ENCODE peak calls at places on chromosomes 2 and 18, in six cellular contexts. N is activated CD4-positive, alpha-beta T cell treated with anti-CD3 and anti-CD28 coated beads for 24 hours; I is activated T-cell treated with anti-CD3 and anti-CD28 coated beads for 24 hours; K is GM23338; L is 8988T; S is WTC11. Y is an unnamed sample.

GRCh38 chr2:37468139-37468538 is 123.7 kb downstream of the QPCT start:
- DNase-seq in N (no peak), I (no peak), L (no peak), K (no peak), S (no peak), Y (no peak)

GRCh38 chr18:58496231-58496630 is 132.7 kb downstream of the ALPK2 start:
- DNase-seq in S (no peak), L (no peak), K (no peak), N (no peak), I (no peak), Y (no peak)

GRCh38 chr2:127208313-127208712 is 11.8 kb downstream of the CYP27C1 start:
- DNase-seq in L (no peak), K (peak), I (no peak), S (peak), N (no peak), Y (no peak)

GRCh38 chr2:75053484-75054112 is 95.2 kb downstream of the POLE4 start:
- DNase-seq in S (peak), K (peak), I (no peak), L (peak), N (no peak), Y (peak)

GRCh38 chr2:136281281-136282117 is 163.6 kb upstream of the CXCR4 start:
- DNase-seq in K (no peak), L (no peak), S (no peak), N (no peak), I (peak), Y (no peak)

GRCh38 chr2:112784199-112785189 is at the start of gene IL1A:
- DNase-seq in L (no peak), I (no peak), S (peak), N (no peak), K (peak), Y (peak)

GRCh38 chr2:235314371-235314915 is 179.4 kb upstream of the AGAP1 start:
- DNase-seq in L (no peak), I (no peak), N (no peak), K (no peak), S (no peak), Y (no peak)

GRCh38 chr2:135563793-135564192 is 32.5 kb downstream of the R3HDM1 start:
- DNase-seq in L (no peak), S (no peak), I (no peak), N (peak), K (no peak), Y (no peak)

GRCh38 chr2:71155846-71156245 is 25.4 kb downstream of the MPHOSPH10 start:
- DNase-seq in I (no peak), K (no peak), L (no peak), S (no peak), N (no peak), Y (no peak)

GRCh38 chr2:220188031-220188430 is 560.6 kb downstream of the SLC4A3 start:
- DNase-seq in K (no peak), S (no peak), I (no peak), L (no peak), N (no peak), Y (no peak)

Y was measured in testis.